ENCODE peak calls at places on chromosomes 3 and 15, in seven cellular contexts. One of them, this sample, is unnamed.

GRCh38 chr3:46024131-46024530 is 3.2 kb downstream of the XCR1 start:
- DNase-seq in esophagus squamous epithelium: no peak
- DNase-seq in mucosa of descending colon: no peak
- DNase-seq in adrenal gland: no peak
- DNase-seq in tibial artery: no peak
- DNase-seq in neural crest cell: no peak
- DNase-seq in GM20000: no peak
- DNase-seq in this sample: no peak

GRCh38 chr15:57216288-57216687 is 160.0 kb upstream of the CGNL1 start:
- DNase-seq in adrenal gland: no peak
- DNase-seq in neural crest cell: no peak
- DNase-seq in tibial artery: no peak
- DNase-seq in mucosa of descending colon: no peak
- DNase-seq in esophagus squamous epithelium: no peak
- DNase-seq in GM20000: no peak
- DNase-seq in this sample: no peak

GRCh38 chr15:72319360-72319984 is 485 bp downstream of the CELF6 start:
- DNase-seq in neural crest cell: peak; percentile 79
- DNase-seq in mucosa of descending colon: peak; percentile 66
- DNase-seq in GM20000: peak; percentile 83
- DNase-seq in esophagus squamous epithelium: no peak
- DNase-seq in tibial artery: peak; percentile 47
- DNase-seq in adrenal gland: peak; percentile 79
- DNase-seq in this sample: peak; percentile 82

GRCh38 chr3:151012753-151013152 is 40.2 kb upstream of the CLRN1 start:
- DNase-seq in mucosa of descending colon: no peak
- DNase-seq in adrenal gland: no peak
- DNase-seq in neural crest cell: no peak
- DNase-seq in esophagus squamous epithelium: no peak
- DNase-seq in tibial artery: no peak
- DNase-seq in GM20000: no peak
- DNase-seq in this sample: no peak

GRCh38 chr15:44788748-44789147 is 52.4 kb downstream of the TRIM69 start:
- DNase-seq in esophagus squamous epithelium: no peak
- DNase-seq in tibial artery: no peak
- DNase-seq in adrenal gland: no peak
- DNase-seq in GM20000: no peak
- DNase-seq in mucosa of descending colon: no peak
- DNase-seq in neural crest cell: no peak
- DNase-seq in this sample: no peak

GRCh38 chr15:61047783-61048182 is 181.3 kb downstream of the RORA start:
- DNase-seq in esophagus squamous epithelium: no peak
- DNase-seq in adrenal gland: no peak
- DNase-seq in tibial artery: no peak
- DNase-seq in mucosa of descending colon: no peak
- DNase-seq in neural crest cell: no peak
- DNase-seq in GM20000: no peak
- DNase-seq in this sample: no peak

GRCh38 chr3:14200276-14200675 is 21.7 kb downstream of the LSM3 start:
- DNase-seq in GM20000: no peak
- DNase-seq in mucosa of descending colon: no peak
- DNase-seq in tibial artery: no peak
- DNase-seq in esophagus squamous epithelium: no peak
- DNase-seq in adrenal gland: no peak
- DNase-seq in neural crest cell: no peak
- DNase-seq in this sample: no peak

GRCh38 chr3:149506965-149507364 is 32.5 kb downstream of the TM4SF4 start:
- DNase-seq in esophagus squamous epithelium: no peak
- DNase-seq in adrenal gland: no peak
- DNase-seq in mucosa of descending colon: no peak
- DNase-seq in neural crest cell: no peak
- DNase-seq in tibial artery: no peak
- DNase-seq in GM20000: no peak
- DNase-seq in this sample: no peak

GRCh38 chr3:52451237-52452083 is 2.4 kb downstream of the TNNC1 start:
- DNase-seq in esophagus squamous epithelium: no peak
- DNase-seq in adrenal gland: no peak
- DNase-seq in neural crest cell: peak; percentile 45
- DNase-seq in mucosa of descending colon: no peak
- DNase-seq in GM20000: no peak
- DNase-seq in tibial artery: no peak
- DNase-seq in this sample: no peak

GRCh38 chr15:31352283-31352880 is 25.7 kb downstream of the KLF13 start:
- DNase-seq in mucosa of descending colon: no peak
- DNase-seq in GM20000: no peak
- DNase-seq in neural crest cell: no peak
- DNase-seq in adrenal gland: peak; percentile 92
- DNase-seq in tibial artery: no peak
- DNase-seq in esophagus squamous epithelium: no peak
- DNase-seq in this sample: no peak

GRCh38 chr3:134094491-134094890 is 64.8 kb upstream of the SLCO2A1 start:
- DNase-seq in GM20000: no peak
- DNase-seq in neural crest cell: no peak
- DNase-seq in esophagus squamous epithelium: no peak
- DNase-seq in mucosa of descending colon: no peak
- DNase-seq in tibial artery: no peak
- DNase-seq in adrenal gland: no peak
- DNase-seq in this sample: no peak

GRCh38 chr3:108565506-108565905 is 23.7 kb downstream of the CIP2A start:
- DNase-seq in neural crest cell: no peak
- DNase-seq in tibial artery: no peak
- DNase-seq in GM20000: no peak
- DNase-seq in esophagus squamous epithelium: no peak
- DNase-seq in adrenal gland: no peak
- DNase-seq in mucosa of descending colon: no peak
- DNase-seq in this sample: no peak

GRCh38 chr15:53976844-53977392 is 1.3 kb upstream of the UNC13C start:
- DNase-seq in adrenal gland: peak; percentile 48
- DNase-seq in tibial artery: peak; percentile 25
- DNase-seq in mucosa of descending colon: peak; percentile 21
- DNase-seq in neural crest cell: peak; percentile 7
- DNase-seq in esophagus squamous epithelium: no peak
- DNase-seq in GM20000: no peak
- DNase-seq in this sample: peak; percentile 36

GRCh38 chr3:23944007-23944760 is 902 bp upstream of the NR1D2 start:
- DNase-seq in neural crest cell: no peak
- DNase-seq in esophagus squamous epithelium: no peak
- DNase-seq in GM20000: no peak
- DNase-seq in mucosa of descending colon: no peak
- DNase-seq in tibial artery: no peak
- DNase-seq in adrenal gland: no peak
- DNase-seq in this sample: no peak

GRCh38 chr3:55668359-55668758 is 181.3 kb upstream of the WNT5A start:
- DNase-seq in neural crest cell: no peak
- DNase-seq in adrenal gland: no peak
- DNase-seq in mucosa of descending colon: no peak
- DNase-seq in GM20000: no peak
- DNase-seq in esophagus squamous epithelium: no peak
- DNase-seq in tibial artery: no peak
- DNase-seq in this sample: no peak

GRCh38 chr3:38627956-38628355 is 21.5 kb downstream of the SCN5A start:
- DNase-seq in neural crest cell: peak; percentile 40
- DNase-seq in mucosa of descending colon: no peak
- DNase-seq in adrenal gland: no peak
- DNase-seq in tibial artery: no peak
- DNase-seq in esophagus squamous epithelium: no peak
- DNase-seq in GM20000: peak; percentile 42
- DNase-seq in this sample: no peak

GRCh38 chr3:9404680-9405079 is 7.3 kb downstream of the SETD5 start:
- DNase-seq in neural crest cell: no peak
- DNase-seq in adrenal gland: no peak
- DNase-seq in esophagus squamous epithelium: no peak
- DNase-seq in GM20000: no peak
- DNase-seq in mucosa of descending colon: no peak
- DNase-seq in tibial artery: no peak
- DNase-seq in this sample: no peak

GRCh38 chr15:68442041-68442440 is 10.1 kb upstream of the ITGA11 start:
- DNase-seq in GM20000: no peak
- DNase-seq in adrenal gland: peak; percentile 64
- DNase-seq in neural crest cell: no peak
- DNase-seq in esophagus squamous epithelium: no peak
- DNase-seq in tibial artery: peak; percentile 47
- DNase-seq in mucosa of descending colon: no peak
- DNase-seq in this sample: no peak

GRCh38 chr3:189041482-189042090 is 130.2 kb upstream of the TPRG1 start:
- DNase-seq in adrenal gland: peak; percentile 64
- DNase-seq in neural crest cell: peak; percentile 12
- DNase-seq in GM20000: peak; percentile 71
- DNase-seq in mucosa of descending colon: peak; percentile 12
- DNase-seq in esophagus squamous epithelium: peak; percentile 4
- DNase-seq in tibial artery: no peak
- DNase-seq in this sample: no peak

GRCh38 chr3:192273611-192274010 is 453.7 kb downstream of the FGF12 start:
- DNase-seq in adrenal gland: no peak
- DNase-seq in mucosa of descending colon: no peak
- DNase-seq in tibial artery: no peak
- DNase-seq in esophagus squamous epithelium: no peak
- DNase-seq in neural crest cell: no peak
- DNase-seq in GM20000: no peak
- DNase-seq in this sample: no peak

GRCh38 chr15:93017521-93017920 is 71.5 kb downstream of the RGMA start:
- DNase-seq in GM20000: no peak
- DNase-seq in neural crest cell: no peak
- DNase-seq in tibial artery: no peak
- DNase-seq in esophagus squamous epithelium: no peak
- DNase-seq in mucosa of descending colon: no peak
- DNase-seq in adrenal gland: no peak
- DNase-seq in this sample: no peak

GRCh38 chr3:133840767-133841166 is 35.2 kb downstream of the SRPRB start:
- DNase-seq in adrenal gland: no peak
- DNase-seq in neural crest cell: no peak
- DNase-seq in esophagus squamous epithelium: no peak
- DNase-seq in tibial artery: no peak
- DNase-seq in GM20000: no peak
- DNase-seq in mucosa of descending colon: no peak
- DNase-seq in this sample: no peak

GRCh38 chr3:170726976-170727661 is 141.2 kb upstream of the SLC7A14 start:
- DNase-seq in GM20000: no peak
- DNase-seq in neural crest cell: no peak
- DNase-seq in mucosa of descending colon: no peak
- DNase-seq in adrenal gland: no peak
- DNase-seq in tibial artery: no peak
- DNase-seq in esophagus squamous epithelium: no peak
- DNase-seq in this sample: no peak

DNA sequence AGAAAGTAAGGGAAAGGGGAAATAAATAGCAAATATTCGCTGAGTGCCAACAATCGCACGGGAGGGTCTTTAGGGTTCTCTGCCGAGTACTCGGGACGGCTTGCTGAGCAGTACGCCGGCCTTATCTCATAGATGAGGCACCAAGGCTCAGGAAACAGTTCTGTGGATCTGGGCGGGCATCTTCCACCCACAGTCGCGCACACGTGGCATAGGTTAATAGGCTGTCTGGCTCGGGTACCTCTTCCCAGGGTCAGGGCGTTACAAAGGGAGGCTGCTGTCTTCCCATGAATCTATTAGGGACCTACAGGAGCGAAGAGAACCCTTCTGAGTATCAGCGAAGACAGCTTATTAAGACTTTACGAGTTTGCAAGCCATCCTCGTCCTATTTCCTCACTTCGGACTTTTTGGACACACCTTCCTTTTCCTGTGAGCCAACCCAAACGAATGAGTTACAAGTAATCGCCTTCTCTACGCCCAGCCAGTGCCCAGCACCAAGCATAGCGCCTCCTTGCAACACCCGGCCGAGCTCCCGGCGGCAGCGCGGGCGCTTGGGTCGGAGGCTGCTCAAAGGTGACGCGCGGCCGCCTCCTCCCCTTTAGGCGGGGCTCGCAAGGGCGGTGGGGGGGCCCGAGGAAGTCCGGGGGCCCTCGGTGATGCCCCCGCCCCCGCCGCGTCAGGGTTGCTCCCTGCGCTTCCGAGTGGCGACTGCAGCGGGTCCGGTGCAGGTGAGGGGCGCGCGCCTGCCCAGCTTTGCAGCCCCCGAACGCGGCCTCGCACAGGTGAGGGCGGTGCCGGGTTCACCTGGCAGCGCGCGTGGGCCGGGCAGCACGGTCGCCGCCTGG is at the start of gene MCTP2:
- DNase-seq in tibial artery: peak; percentile 48
- DNase-seq in esophagus squamous epithelium: peak; percentile 57
- DNase-seq in adrenal gland: peak; percentile 71
- DNase-seq in mucosa of descending colon: peak; percentile 96
- DNase-seq in GM20000: peak; percentile 74
- DNase-seq in neural crest cell: peak; percentile 38
- DNase-seq in this sample: peak; percentile 69
- TF ChIP-seq CTCF in tibial artery: no peak
- TF ChIP-seq CTCF in esophagus squamous epithelium: no peak
- TF ChIP-seq CTCF in adrenal gland: no peak
- TF ChIP-seq CTCF in mucosa of descending colon: no peak
- TF ChIP-seq CTCF in GM20000: no peak
- TF ChIP-seq CTCF in neural crest cell: no peak
- TF ChIP-seq CTCF in this sample: peak; percentile 26

DNA sequence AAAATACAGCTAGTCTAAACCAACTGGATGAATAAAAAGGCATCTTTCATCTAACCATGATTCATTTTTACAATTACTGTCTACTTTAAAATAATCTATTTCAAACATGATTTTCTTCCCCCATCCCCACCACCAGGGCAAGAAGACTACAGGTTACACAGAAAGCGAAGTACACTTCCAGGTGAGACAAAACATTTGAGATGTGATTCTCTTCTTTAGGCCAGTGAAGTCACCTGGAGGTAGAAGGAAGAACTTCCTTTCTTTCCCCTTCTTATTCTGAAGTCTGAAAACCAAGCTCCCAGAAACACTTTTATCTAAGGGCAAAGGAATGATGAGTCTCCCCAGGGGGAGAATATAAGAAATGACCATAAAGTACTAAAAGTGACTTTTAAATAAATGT is 36.7 kb downstream of the SHQ1 start:
- DNase-seq in GM20000: no peak
- DNase-seq in tibial artery: no peak
- DNase-seq in adrenal gland: no peak
- DNase-seq in mucosa of descending colon: no peak
- DNase-seq in neural crest cell: no peak
- DNase-seq in esophagus squamous epithelium: no peak
- DNase-seq in this sample: no peak
- TF ChIP-seq CTCF in GM20000: no peak
- TF ChIP-seq CTCF in tibial artery: no peak
- TF ChIP-seq CTCF in adrenal gland: no peak
- TF ChIP-seq CTCF in mucosa of descending colon: no peak
- TF ChIP-seq CTCF in neural crest cell: peak; percentile 47
- TF ChIP-seq CTCF in esophagus squamous epithelium: no peak
- TF ChIP-seq CTCF in this sample: peak; percentile 39

GRCh38 chr3:49518016-49518415 is 36.3 kb upstream of the BSN start:
- DNase-seq in GM20000: no peak
- DNase-seq in adrenal gland: no peak
- DNase-seq in esophagus squamous epithelium: no peak
- DNase-seq in neural crest cell: no peak
- DNase-seq in mucosa of descending colon: no peak
- DNase-seq in tibial artery: no peak
- DNase-seq in this sample: no peak
- TF ChIP-seq CTCF in GM20000: no peak
- TF ChIP-seq CTCF in adrenal gland: no peak
- TF ChIP-seq CTCF in esophagus squamous epithelium: no peak
- TF ChIP-seq CTCF in neural crest cell: no peak
- TF ChIP-seq CTCF in mucosa of descending colon: no peak
- TF ChIP-seq CTCF in tibial artery: no peak
- TF ChIP-seq CTCF in this sample: no peak

DNA sequence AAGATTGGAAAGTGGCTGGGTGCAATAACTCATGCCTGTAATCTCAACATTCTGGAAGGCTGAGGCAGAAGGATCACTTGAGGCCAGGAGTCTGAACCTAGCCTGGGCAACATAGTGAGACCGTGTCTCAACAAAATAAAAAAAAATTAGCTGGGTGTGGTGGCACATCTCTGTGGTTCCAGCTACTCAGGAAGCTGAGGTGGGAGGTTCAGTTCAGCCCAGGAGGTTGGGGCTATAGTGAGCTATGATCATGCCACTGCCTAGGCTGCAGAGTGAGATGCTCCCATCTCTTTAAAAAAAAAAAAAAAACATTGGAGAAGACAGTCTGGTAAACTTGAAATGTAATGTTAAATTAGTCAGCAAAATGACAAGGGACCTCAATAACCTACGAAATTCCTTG is 57.9 kb downstream of the STAG1 start:
- DNase-seq in neural crest cell: no peak
- DNase-seq in tibial artery: no peak
- DNase-seq in GM20000: no peak
- DNase-seq in esophagus squamous epithelium: no peak
- DNase-seq in mucosa of descending colon: no peak
- DNase-seq in adrenal gland: no peak
- DNase-seq in this sample: no peak
- TF ChIP-seq CTCF in neural crest cell: no peak
- TF ChIP-seq CTCF in tibial artery: no peak
- TF ChIP-seq CTCF in GM20000: no peak
- TF ChIP-seq CTCF in esophagus squamous epithelium: no peak
- TF ChIP-seq CTCF in mucosa of descending colon: no peak
- TF ChIP-seq CTCF in adrenal gland: no peak
- TF ChIP-seq CTCF in this sample: no peak